ENCODE peak calls at places on chromosomes 3 and 15, in eight cellular contexts. One of them, this sample, is unnamed.

GRCh38 chr3:35524851-35525250 is 114.5 kb upstream of the ARPP21 start:
- DNase-seq in lower lobe of right lung: no peak
- DNase-seq in upper lobe of right lung: no peak
- DNase-seq in nucleus accumbens: no peak
- DNase-seq in kidney: no peak
- DNase-seq in heart left ventricle: no peak
- DNase-seq in activated CD4-positive, alpha-beta T cell treated with anti-CD3 and anti-CD28 coated beads for 24 hours: no peak
- DNase-seq in fibroblast of villous mesenchyme: no peak
- DNase-seq in this sample: no peak

GRCh38 chr3:38137615-38138346 is 680 bp upstream of the MYD88 start:
- DNase-seq in lower lobe of right lung: peak
- DNase-seq in upper lobe of right lung: no peak
- DNase-seq in nucleus accumbens: no peak
- DNase-seq in kidney: no peak
- DNase-seq in heart left ventricle: no peak
- DNase-seq in activated CD4-positive, alpha-beta T cell treated with anti-CD3 and anti-CD28 coated beads for 24 hours: no peak
- DNase-seq in fibroblast of villous mesenchyme: peak
- DNase-seq in this sample: no peak

GRCh38 chr3:188046561-188047213 is 107.3 kb upstream of the LPP start:
- DNase-seq in lower lobe of right lung: no peak
- DNase-seq in upper lobe of right lung: no peak
- DNase-seq in nucleus accumbens: no peak
- DNase-seq in kidney: no peak
- DNase-seq in heart left ventricle: no peak
- DNase-seq in activated CD4-positive, alpha-beta T cell treated with anti-CD3 and anti-CD28 coated beads for 24 hours: no peak
- DNase-seq in fibroblast of villous mesenchyme: peak
- DNase-seq in this sample: no peak

GRCh38 chr3:193869221-193870201 is 266.4 kb upstream of the HES1 start:
- DNase-seq in lower lobe of right lung: no peak
- DNase-seq in upper lobe of right lung: no peak
- DNase-seq in nucleus accumbens: peak
- DNase-seq in kidney: peak
- DNase-seq in heart left ventricle: peak
- DNase-seq in activated CD4-positive, alpha-beta T cell treated with anti-CD3 and anti-CD28 coated beads for 24 hours: peak
- DNase-seq in fibroblast of villous mesenchyme: peak
- DNase-seq in this sample: peak

GRCh38 chr3:160450846-160451245 is 1.3 kb upstream of the TRIM59 start:
- DNase-seq in lower lobe of right lung: no peak
- DNase-seq in upper lobe of right lung: no peak
- DNase-seq in nucleus accumbens: no peak
- DNase-seq in kidney: no peak
- DNase-seq in heart left ventricle: no peak
- DNase-seq in activated CD4-positive, alpha-beta T cell treated with anti-CD3 and anti-CD28 coated beads for 24 hours: no peak
- DNase-seq in fibroblast of villous mesenchyme: peak
- DNase-seq in this sample: no peak

GRCh38 chr3:188646592-188646991 is 492.6 kb downstream of the LPP start:
- DNase-seq in lower lobe of right lung: no peak
- DNase-seq in upper lobe of right lung: no peak
- DNase-seq in nucleus accumbens: no peak
- DNase-seq in kidney: no peak
- DNase-seq in heart left ventricle: no peak
- DNase-seq in activated CD4-positive, alpha-beta T cell treated with anti-CD3 and anti-CD28 coated beads for 24 hours: no peak
- DNase-seq in fibroblast of villous mesenchyme: no peak
- DNase-seq in this sample: peak

GRCh38 chr3:67674055-67674454 is 19.6 kb upstream of the SUCLG2 start:
- DNase-seq in lower lobe of right lung: no peak
- DNase-seq in upper lobe of right lung: no peak
- DNase-seq in nucleus accumbens: no peak
- DNase-seq in kidney: no peak
- DNase-seq in heart left ventricle: no peak
- DNase-seq in activated CD4-positive, alpha-beta T cell treated with anti-CD3 and anti-CD28 coated beads for 24 hours: no peak
- DNase-seq in fibroblast of villous mesenchyme: no peak
- DNase-seq in this sample: no peak

GRCh38 chr3:12193485-12194165 is 34.9 kb upstream of the TIMP4 start:
- DNase-seq in lower lobe of right lung: no peak
- DNase-seq in upper lobe of right lung: no peak
- DNase-seq in nucleus accumbens: no peak
- DNase-seq in kidney: no peak
- DNase-seq in heart left ventricle: no peak
- DNase-seq in activated CD4-positive, alpha-beta T cell treated with anti-CD3 and anti-CD28 coated beads for 24 hours: peak
- DNase-seq in fibroblast of villous mesenchyme: peak
- DNase-seq in this sample: peak

GRCh38 chr3:194772241-194773000 is 86.7 kb downstream of the FAM43A start:
- DNase-seq in lower lobe of right lung: no peak
- DNase-seq in upper lobe of right lung: no peak
- DNase-seq in nucleus accumbens: no peak
- DNase-seq in kidney: no peak
- DNase-seq in heart left ventricle: no peak
- DNase-seq in activated CD4-positive, alpha-beta T cell treated with anti-CD3 and anti-CD28 coated beads for 24 hours: no peak
- DNase-seq in fibroblast of villous mesenchyme: no peak
- DNase-seq in this sample: no peak

GRCh38 chr3:48928679-48929078 is 10.0 kb downstream of the ARIH2 start:
- DNase-seq in lower lobe of right lung: no peak
- DNase-seq in upper lobe of right lung: no peak
- DNase-seq in nucleus accumbens: no peak
- DNase-seq in kidney: no peak
- DNase-seq in heart left ventricle: no peak
- DNase-seq in activated CD4-positive, alpha-beta T cell treated with anti-CD3 and anti-CD28 coated beads for 24 hours: no peak
- DNase-seq in fibroblast of villous mesenchyme: no peak
- DNase-seq in this sample: no peak

GRCh38 chr3:191330309-191330712 is at the start of gene UTS2B:
- DNase-seq in lower lobe of right lung: no peak
- DNase-seq in upper lobe of right lung: no peak
- DNase-seq in nucleus accumbens: no peak
- DNase-seq in kidney: no peak
- DNase-seq in heart left ventricle: no peak
- DNase-seq in activated CD4-positive, alpha-beta T cell treated with anti-CD3 and anti-CD28 coated beads for 24 hours: no peak
- DNase-seq in fibroblast of villous mesenchyme: peak
- DNase-seq in this sample: no peak

GRCh38 chr3:172869356-172869755 is 118.8 kb downstream of the ECT2 start:
- DNase-seq in lower lobe of right lung: no peak
- DNase-seq in upper lobe of right lung: no peak
- DNase-seq in nucleus accumbens: no peak
- DNase-seq in kidney: no peak
- DNase-seq in heart left ventricle: no peak
- DNase-seq in activated CD4-positive, alpha-beta T cell treated with anti-CD3 and anti-CD28 coated beads for 24 hours: no peak
- DNase-seq in fibroblast of villous mesenchyme: peak
- DNase-seq in this sample: no peak

GRCh38 chr3:104132566-104132997 is 1234.1 kb upstream of the ALCAM start:
- DNase-seq in lower lobe of right lung: no peak
- DNase-seq in upper lobe of right lung: no peak
- DNase-seq in nucleus accumbens: no peak
- DNase-seq in kidney: no peak
- DNase-seq in heart left ventricle: no peak
- DNase-seq in activated CD4-positive, alpha-beta T cell treated with anti-CD3 and anti-CD28 coated beads for 24 hours: no peak
- DNase-seq in fibroblast of villous mesenchyme: no peak
- DNase-seq in this sample: no peak

GRCh38 chr15:27175479-27176153 is 204.6 kb downstream of the GABRG3 start:
- DNase-seq in lower lobe of right lung: no peak
- DNase-seq in upper lobe of right lung: no peak
- DNase-seq in nucleus accumbens: no peak
- DNase-seq in kidney: no peak
- DNase-seq in heart left ventricle: no peak
- DNase-seq in activated CD4-positive, alpha-beta T cell treated with anti-CD3 and anti-CD28 coated beads for 24 hours: no peak
- DNase-seq in fibroblast of villous mesenchyme: no peak
- DNase-seq in this sample: no peak

GRCh38 chr3:121883507-121883906 is 10.7 kb upstream of the SLC15A2 start:
- DNase-seq in lower lobe of right lung: no peak
- DNase-seq in upper lobe of right lung: no peak
- DNase-seq in nucleus accumbens: no peak
- DNase-seq in kidney: no peak
- DNase-seq in heart left ventricle: no peak
- DNase-seq in activated CD4-positive, alpha-beta T cell treated with anti-CD3 and anti-CD28 coated beads for 24 hours: no peak
- DNase-seq in fibroblast of villous mesenchyme: peak
- DNase-seq in this sample: peak

GRCh38 chr3:89740881-89741177 is 633.4 kb downstream of the EPHA3 start:
- DNase-seq in lower lobe of right lung: no peak
- DNase-seq in upper lobe of right lung: no peak
- DNase-seq in nucleus accumbens: no peak
- DNase-seq in kidney: no peak
- DNase-seq in heart left ventricle: no peak
- DNase-seq in activated CD4-positive, alpha-beta T cell treated with anti-CD3 and anti-CD28 coated beads for 24 hours: no peak
- DNase-seq in fibroblast of villous mesenchyme: peak
- DNase-seq in this sample: no peak

GRCh38 chr15:51869074-51869425 is 39.6 kb downstream of the TMOD3 start:
- DNase-seq in lower lobe of right lung: no peak
- DNase-seq in upper lobe of right lung: no peak
- DNase-seq in nucleus accumbens: no peak
- DNase-seq in kidney: no peak
- DNase-seq in heart left ventricle: no peak
- DNase-seq in activated CD4-positive, alpha-beta T cell treated with anti-CD3 and anti-CD28 coated beads for 24 hours: no peak
- DNase-seq in fibroblast of villous mesenchyme: peak
- DNase-seq in this sample: no peak

GRCh38 chr3:14298442-14298841 is 104.0 kb upstream of the SLC6A6 start:
- DNase-seq in lower lobe of right lung: no peak
- DNase-seq in upper lobe of right lung: no peak
- DNase-seq in nucleus accumbens: no peak
- DNase-seq in kidney: no peak
- DNase-seq in heart left ventricle: no peak
- DNase-seq in activated CD4-positive, alpha-beta T cell treated with anti-CD3 and anti-CD28 coated beads for 24 hours: no peak
- DNase-seq in fibroblast of villous mesenchyme: no peak
- DNase-seq in this sample: no peak

GRCh38 chr3:51712963-51713362 is 6.1 kb downstream of the GRM2 start:
- DNase-seq in lower lobe of right lung: no peak
- DNase-seq in upper lobe of right lung: peak
- DNase-seq in nucleus accumbens: no peak
- DNase-seq in kidney: peak
- DNase-seq in heart left ventricle: no peak
- DNase-seq in activated CD4-positive, alpha-beta T cell treated with anti-CD3 and anti-CD28 coated beads for 24 hours: no peak
- DNase-seq in fibroblast of villous mesenchyme: no peak
- DNase-seq in this sample: no peak

GRCh38 chr3:60886518-60886917 is 364.7 kb downstream of the FHIT start:
- DNase-seq in lower lobe of right lung: no peak
- DNase-seq in upper lobe of right lung: no peak
- DNase-seq in nucleus accumbens: no peak
- DNase-seq in kidney: no peak
- DNase-seq in heart left ventricle: no peak
- DNase-seq in activated CD4-positive, alpha-beta T cell treated with anti-CD3 and anti-CD28 coated beads for 24 hours: no peak
- DNase-seq in fibroblast of villous mesenchyme: no peak
- DNase-seq in this sample: no peak

GRCh38 chr3:100024520-100025303 is 89.6 kb downstream of the FILIP1L start:
- DNase-seq in lower lobe of right lung: no peak
- DNase-seq in upper lobe of right lung: no peak
- DNase-seq in nucleus accumbens: no peak
- DNase-seq in kidney: no peak
- DNase-seq in heart left ventricle: no peak
- DNase-seq in activated CD4-positive, alpha-beta T cell treated with anti-CD3 and anti-CD28 coated beads for 24 hours: no peak
- DNase-seq in fibroblast of villous mesenchyme: peak
- DNase-seq in this sample: no peak

GRCh38 chr15:67177750-67178149 is 76.7 kb downstream of the AAGAB start:
- DNase-seq in lower lobe of right lung: peak
- DNase-seq in upper lobe of right lung: peak
- DNase-seq in nucleus accumbens: no peak
- DNase-seq in kidney: no peak
- DNase-seq in heart left ventricle: no peak
- DNase-seq in activated CD4-positive, alpha-beta T cell treated with anti-CD3 and anti-CD28 coated beads for 24 hours: no peak
- DNase-seq in fibroblast of villous mesenchyme: peak
- DNase-seq in this sample: peak

GRCh38 chr3:22621205-22621809 is 581.8 kb upstream of the UBE2E2 start:
- DNase-seq in lower lobe of right lung: no peak
- DNase-seq in upper lobe of right lung: no peak
- DNase-seq in nucleus accumbens: no peak
- DNase-seq in kidney: no peak
- DNase-seq in heart left ventricle: no peak
- DNase-seq in activated CD4-positive, alpha-beta T cell treated with anti-CD3 and anti-CD28 coated beads for 24 hours: no peak
- DNase-seq in fibroblast of villous mesenchyme: no peak
- DNase-seq in this sample: no peak

GRCh38 chr15:100211855-100212850 is 129.6 kb downstream of the ADAMTS17 start:
- DNase-seq in lower lobe of right lung: no peak
- DNase-seq in upper lobe of right lung: peak
- DNase-seq in nucleus accumbens: no peak
- DNase-seq in kidney: peak
- DNase-seq in heart left ventricle: no peak
- DNase-seq in activated CD4-positive, alpha-beta T cell treated with anti-CD3 and anti-CD28 coated beads for 24 hours: no peak
- DNase-seq in fibroblast of villous mesenchyme: peak
- DNase-seq in this sample: no peak

GRCh38 chr15:39347453-39347852 is 233.4 kb upstream of the THBS1 start:
- DNase-seq in lower lobe of right lung: no peak
- DNase-seq in upper lobe of right lung: no peak
- DNase-seq in nucleus accumbens: no peak
- DNase-seq in kidney: no peak
- DNase-seq in heart left ventricle: no peak
- DNase-seq in activated CD4-positive, alpha-beta T cell treated with anti-CD3 and anti-CD28 coated beads for 24 hours: no peak
- DNase-seq in fibroblast of villous mesenchyme: no peak
- DNase-seq in this sample: no peak

GRCh38 chr3:64741344-64741743 is 53.5 kb upstream of the ADAMTS9 start:
- DNase-seq in lower lobe of right lung: peak
- DNase-seq in upper lobe of right lung: no peak
- DNase-seq in nucleus accumbens: no peak
- DNase-seq in kidney: no peak
- DNase-seq in heart left ventricle: peak
- DNase-seq in activated CD4-positive, alpha-beta T cell treated with anti-CD3 and anti-CD28 coated beads for 24 hours: no peak
- DNase-seq in fibroblast of villous mesenchyme: peak
- DNase-seq in this sample: no peak

GRCh38 chr3:171028779-171029232 is 2.3 kb upstream of the SLC2A2 start:
- DNase-seq in lower lobe of right lung: no peak
- DNase-seq in upper lobe of right lung: no peak
- DNase-seq in nucleus accumbens: no peak
- DNase-seq in kidney: no peak
- DNase-seq in heart left ventricle: no peak
- DNase-seq in activated CD4-positive, alpha-beta T cell treated with anti-CD3 and anti-CD28 coated beads for 24 hours: no peak
- DNase-seq in fibroblast of villous mesenchyme: peak
- DNase-seq in this sample: no peak

GRCh38 chr15:70327328-70328136 is 229.8 kb upstream of the TLE3 start:
- DNase-seq in lower lobe of right lung: no peak
- DNase-seq in upper lobe of right lung: no peak
- DNase-seq in nucleus accumbens: no peak
- DNase-seq in kidney: no peak
- DNase-seq in heart left ventricle: no peak
- DNase-seq in activated CD4-positive, alpha-beta T cell treated with anti-CD3 and anti-CD28 coated beads for 24 hours: no peak
- DNase-seq in fibroblast of villous mesenchyme: peak
- DNase-seq in this sample: no peak

GRCh38 chr15:41832875-41833274 is 5.0 kb downstream of the JMJD7 start:
- DNase-seq in lower lobe of right lung: peak
- DNase-seq in upper lobe of right lung: peak
- DNase-seq in nucleus accumbens: no peak
- DNase-seq in kidney: no peak
- DNase-seq in heart left ventricle: no peak
- DNase-seq in activated CD4-positive, alpha-beta T cell treated with anti-CD3 and anti-CD28 coated beads for 24 hours: no peak
- DNase-seq in fibroblast of villous mesenchyme: no peak
- DNase-seq in this sample: no peak

GRCh38 chr15:82680200-82681102 is 29.2 kb downstream of the AP3B2 start:
- DNase-seq in lower lobe of right lung: peak
- DNase-seq in upper lobe of right lung: peak
- DNase-seq in nucleus accumbens: peak
- DNase-seq in kidney: peak
- DNase-seq in heart left ventricle: no peak
- DNase-seq in activated CD4-positive, alpha-beta T cell treated with anti-CD3 and anti-CD28 coated beads for 24 hours: peak
- DNase-seq in fibroblast of villous mesenchyme: no peak
- DNase-seq in this sample: peak

GRCh38 chr3:46542344-46542743 is 23.8 kb downstream of the LRRC2 start:
- DNase-seq in lower lobe of right lung: no peak
- DNase-seq in upper lobe of right lung: no peak
- DNase-seq in nucleus accumbens: no peak
- DNase-seq in kidney: no peak
- DNase-seq in heart left ventricle: no peak
- DNase-seq in activated CD4-positive, alpha-beta T cell treated with anti-CD3 and anti-CD28 coated beads for 24 hours: no peak
- DNase-seq in fibroblast of villous mesenchyme: no peak
- DNase-seq in this sample: no peak

GRCh38 chr3:44966795-44967278 is 9.1 kb downstream of the ZDHHC3 start:
- DNase-seq in lower lobe of right lung: no peak
- DNase-seq in upper lobe of right lung: no peak
- DNase-seq in nucleus accumbens: no peak
- DNase-seq in kidney: no peak
- DNase-seq in heart left ventricle: no peak
- DNase-seq in activated CD4-positive, alpha-beta T cell treated with anti-CD3 and anti-CD28 coated beads for 24 hours: no peak
- DNase-seq in fibroblast of villous mesenchyme: no peak
- DNase-seq in this sample: peak

GRCh38 chr3:10160346-10160745 is 4.4 kb upstream of the IRAK2 start:
- DNase-seq in lower lobe of right lung: no peak
- DNase-seq in upper lobe of right lung: no peak
- DNase-seq in nucleus accumbens: no peak
- DNase-seq in kidney: no peak
- DNase-seq in heart left ventricle: no peak
- DNase-seq in activated CD4-positive, alpha-beta T cell treated with anti-CD3 and anti-CD28 coated beads for 24 hours: no peak
- DNase-seq in fibroblast of villous mesenchyme: no peak
- DNase-seq in this sample: no peak

GRCh38 chr3:161310649-161311423 is 60.5 kb downstream of the SPTSSB start:
- DNase-seq in lower lobe of right lung: no peak
- DNase-seq in upper lobe of right lung: no peak
- DNase-seq in nucleus accumbens: no peak
- DNase-seq in kidney: no peak
- DNase-seq in heart left ventricle: no peak
- DNase-seq in activated CD4-positive, alpha-beta T cell treated with anti-CD3 and anti-CD28 coated beads for 24 hours: no peak
- DNase-seq in fibroblast of villous mesenchyme: no peak
- DNase-seq in this sample: peak

This sample was measured in HL-60.